ENCODE peak calls at places on chromosomes 7 and 10, in ten cellular contexts. One of them, this sample, is unnamed.

GRCh38 chr10:94403034-94403822 is 887 bp downstream of the TBC1D12 start:
- DNase-seq in RPMI7951: peak; percentile 76
- DNase-seq in heart right ventricle: peak; percentile 62
- DNase-seq in AG04450: peak; percentile 16
- DNase-seq in GF-D8: no peak
- DNase-seq in NCI-H1694: no peak
- DNase-seq in sciatic nerve: peak; percentile 66
- DNase-seq in T-helper 2 cell: no peak
- DNase-seq in activated T-helper 1 cell treated with Interleukin-2 at 50 U/mL for 16 hours: no peak
- DNase-seq in HTR-8/SVneo: peak; percentile 47
- DNase-seq in this sample: peak; percentile 82

GRCh38 chr10:4150676-4151075 is 365.7 kb upstream of the KLF6 start:
- DNase-seq in RPMI7951: no peak
- DNase-seq in heart right ventricle: no peak
- DNase-seq in AG04450: no peak
- DNase-seq in GF-D8: no peak
- DNase-seq in NCI-H1694: no peak
- DNase-seq in sciatic nerve: no peak
- DNase-seq in T-helper 2 cell: no peak
- DNase-seq in activated T-helper 1 cell treated with Interleukin-2 at 50 U/mL for 16 hours: no peak
- DNase-seq in HTR-8/SVneo: no peak
- DNase-seq in this sample: no peak

GRCh38 chr7:78479348-78479747 is 680.8 kb downstream of the PHTF2 start:
- DNase-seq in RPMI7951: no peak
- DNase-seq in heart right ventricle: no peak
- DNase-seq in AG04450: no peak
- DNase-seq in GF-D8: no peak
- DNase-seq in NCI-H1694: no peak
- DNase-seq in sciatic nerve: no peak
- DNase-seq in T-helper 2 cell: no peak
- DNase-seq in activated T-helper 1 cell treated with Interleukin-2 at 50 U/mL for 16 hours: no peak
- DNase-seq in HTR-8/SVneo: no peak
- DNase-seq in this sample: no peak

GRCh38 chr10:31032515-31033132 is 959 bp upstream of the ZNF438 start:
- DNase-seq in RPMI7951: no peak
- DNase-seq in heart right ventricle: no peak
- DNase-seq in AG04450: no peak
- DNase-seq in GF-D8: no peak
- DNase-seq in NCI-H1694: no peak
- DNase-seq in sciatic nerve: no peak
- DNase-seq in T-helper 2 cell: no peak
- DNase-seq in activated T-helper 1 cell treated with Interleukin-2 at 50 U/mL for 16 hours: no peak
- DNase-seq in HTR-8/SVneo: no peak
- DNase-seq in this sample: peak; percentile 71

GRCh38 chr7:144513332-144513731 is 109.8 kb upstream of the NOBOX start:
- DNase-seq in RPMI7951: no peak
- DNase-seq in heart right ventricle: no peak
- DNase-seq in AG04450: no peak
- DNase-seq in GF-D8: peak; percentile 70
- DNase-seq in NCI-H1694: peak; percentile 41
- DNase-seq in sciatic nerve: no peak
- DNase-seq in T-helper 2 cell: no peak
- DNase-seq in activated T-helper 1 cell treated with Interleukin-2 at 50 U/mL for 16 hours: no peak
- DNase-seq in HTR-8/SVneo: peak; percentile 8
- DNase-seq in this sample: no peak

GRCh38 chr10:107914450-107915276 is 750.2 kb upstream of the SORCS1 start:
- DNase-seq in RPMI7951: peak; percentile 46
- DNase-seq in heart right ventricle: no peak
- DNase-seq in AG04450: no peak
- DNase-seq in GF-D8: no peak
- DNase-seq in NCI-H1694: no peak
- DNase-seq in sciatic nerve: peak; percentile 59
- DNase-seq in T-helper 2 cell: no peak
- DNase-seq in activated T-helper 1 cell treated with Interleukin-2 at 50 U/mL for 16 hours: no peak
- DNase-seq in HTR-8/SVneo: no peak
- DNase-seq in this sample: peak; percentile 39

GRCh38 chr10:22427101-22427500 is 81.8 kb downstream of the SPAG6 start:
- DNase-seq in RPMI7951: peak; percentile 82
- DNase-seq in heart right ventricle: no peak
- DNase-seq in AG04450: no peak
- DNase-seq in GF-D8: no peak
- DNase-seq in NCI-H1694: no peak
- DNase-seq in sciatic nerve: no peak
- DNase-seq in T-helper 2 cell: no peak
- DNase-seq in activated T-helper 1 cell treated with Interleukin-2 at 50 U/mL for 16 hours: no peak
- DNase-seq in HTR-8/SVneo: peak; percentile 41
- DNase-seq in this sample: no peak

GRCh38 chr10:17905491-17905890 is 46.2 kb upstream of the SLC39A12 start:
- DNase-seq in RPMI7951: no peak
- DNase-seq in heart right ventricle: no peak
- DNase-seq in AG04450: no peak
- DNase-seq in GF-D8: no peak
- DNase-seq in NCI-H1694: no peak
- DNase-seq in sciatic nerve: no peak
- DNase-seq in T-helper 2 cell: no peak
- DNase-seq in activated T-helper 1 cell treated with Interleukin-2 at 50 U/mL for 16 hours: no peak
- DNase-seq in HTR-8/SVneo: no peak
- DNase-seq in this sample: no peak

This sample was measured in Right ventricle myocardium inferior.